ENCODE peak calls at places on chromosomes 2 and 18, in eight cellular contexts. One of them, this sample, is unnamed.

GRCh38 chr2:240820014-240820606 is at the start of gene KIF1A:
- DNase-seq in gastrocnemius medialis: no peak
- DNase-seq in endodermal cell: peak; percentile 91
- DNase-seq in IMR-90: no peak
- DNase-seq in upper lobe of left lung: peak; percentile 84
- DNase-seq in Peyer's patch: no peak
- DNase-seq in A549: no peak
- DNase-seq in lung: no peak
- DNase-seq in this sample: peak; percentile 91

GRCh38 chr2:10935953-10936942 is 24.5 kb downstream of the KCNF1 start:
- DNase-seq in lung: no peak
- DNase-seq in A549: peak; percentile 99
- DNase-seq in gastrocnemius medialis: no peak
- DNase-seq in Peyer's patch: no peak
- DNase-seq in IMR-90: peak; percentile 100
- DNase-seq in endodermal cell: peak; percentile 87
- DNase-seq in upper lobe of left lung: no peak
- DNase-seq in this sample: no peak

GRCh38 chr2:9423922-9424272 is 443 bp downstream of the CPSF3 start:
- DNase-seq in IMR-90: peak; percentile 34
- DNase-seq in A549: peak; percentile 21
- DNase-seq in endodermal cell: no peak
- DNase-seq in upper lobe of left lung: no peak
- DNase-seq in lung: no peak
- DNase-seq in gastrocnemius medialis: no peak
- DNase-seq in Peyer's patch: no peak
- DNase-seq in this sample: no peak

GRCh38 chr2:48508461-48509124 is 21.4 kb upstream of the STON1 start:
- DNase-seq in Peyer's patch: no peak
- DNase-seq in lung: no peak
- DNase-seq in endodermal cell: peak; percentile 80
- DNase-seq in A549: no peak
- DNase-seq in gastrocnemius medialis: no peak
- DNase-seq in upper lobe of left lung: no peak
- DNase-seq in IMR-90: peak; percentile 75
- DNase-seq in this sample: peak; percentile 87

GRCh38 chr2:37689751-37690150 is 18.3 kb upstream of the CDC42EP3 start:
- DNase-seq in gastrocnemius medialis: no peak
- DNase-seq in lung: no peak
- DNase-seq in IMR-90: peak; percentile 54
- DNase-seq in upper lobe of left lung: no peak
- DNase-seq in endodermal cell: no peak
- DNase-seq in Peyer's patch: no peak
- DNase-seq in A549: no peak
- DNase-seq in this sample: no peak

GRCh38 chr2:33342171-33342570 is 134.3 kb upstream of the RASGRP3 start:
- DNase-seq in gastrocnemius medialis: no peak
- DNase-seq in upper lobe of left lung: no peak
- DNase-seq in Peyer's patch: no peak
- DNase-seq in endodermal cell: no peak
- DNase-seq in A549: no peak
- DNase-seq in lung: no peak
- DNase-seq in IMR-90: no peak
- DNase-seq in this sample: no peak

GRCh38 chr2:30717081-30717650 is 90.1 kb downstream of the CAPN13 start:
- DNase-seq in Peyer's patch: no peak
- DNase-seq in upper lobe of left lung: no peak
- DNase-seq in IMR-90: no peak
- DNase-seq in endodermal cell: peak; percentile 27
- DNase-seq in lung: peak; percentile 23
- DNase-seq in A549: no peak
- DNase-seq in gastrocnemius medialis: no peak
- DNase-seq in this sample: no peak

GRCh38 chr2:1496394-1496821 is 83.1 kb downstream of the TPO start:
- DNase-seq in IMR-90: no peak
- DNase-seq in Peyer's patch: no peak
- DNase-seq in upper lobe of left lung: peak; percentile 64
- DNase-seq in gastrocnemius medialis: no peak
- DNase-seq in A549: no peak
- DNase-seq in endodermal cell: no peak
- DNase-seq in lung: no peak
- DNase-seq in this sample: no peak

GRCh38 chr2:240450532-240451107 is 15.2 kb downstream of the GPC1 start:
- DNase-seq in endodermal cell: no peak
- DNase-seq in Peyer's patch: no peak
- DNase-seq in A549: no peak
- DNase-seq in lung: no peak
- DNase-seq in IMR-90: no peak
- DNase-seq in upper lobe of left lung: peak; percentile 58
- DNase-seq in gastrocnemius medialis: no peak
- DNase-seq in this sample: no peak

GRCh38 chr2:5618271-5618670 is 73.9 kb upstream of the SOX11 start:
- DNase-seq in IMR-90: no peak
- DNase-seq in upper lobe of left lung: no peak
- DNase-seq in lung: no peak
- DNase-seq in gastrocnemius medialis: no peak
- DNase-seq in endodermal cell: peak; percentile 51
- DNase-seq in A549: no peak
- DNase-seq in Peyer's patch: no peak
- DNase-seq in this sample: no peak

GRCh38 chr18:45730832-45731545 is 7.0 kb downstream of the SLC14A1 start:
- DNase-seq in gastrocnemius medialis: no peak
- DNase-seq in Peyer's patch: no peak
- DNase-seq in IMR-90: peak; percentile 86
- DNase-seq in lung: no peak
- DNase-seq in endodermal cell: no peak
- DNase-seq in upper lobe of left lung: no peak
- DNase-seq in A549: peak; percentile 70
- DNase-seq in this sample: no peak

GRCh38 chr2:216274194-216274593 is 98.1 kb downstream of the MARCHF4 start:
- DNase-seq in A549: no peak
- DNase-seq in IMR-90: peak; percentile 63
- DNase-seq in lung: no peak
- DNase-seq in endodermal cell: no peak
- DNase-seq in upper lobe of left lung: no peak
- DNase-seq in Peyer's patch: no peak
- DNase-seq in gastrocnemius medialis: no peak
- DNase-seq in this sample: no peak

GRCh38 chr2:154452906-154453493 is 245.5 kb upstream of the KCNJ3 start:
- DNase-seq in upper lobe of left lung: no peak
- DNase-seq in gastrocnemius medialis: no peak
- DNase-seq in lung: no peak
- DNase-seq in Peyer's patch: no peak
- DNase-seq in endodermal cell: peak; percentile 48
- DNase-seq in A549: peak; percentile 33
- DNase-seq in IMR-90: no peak
- DNase-seq in this sample: peak; percentile 57

GRCh38 chr2:109419960-109420370 is 193.8 kb downstream of the SEPTIN10 start:
- DNase-seq in endodermal cell: no peak
- DNase-seq in upper lobe of left lung: no peak
- DNase-seq in A549: no peak
- DNase-seq in lung: no peak
- DNase-seq in gastrocnemius medialis: peak; percentile 52
- DNase-seq in Peyer's patch: no peak
- DNase-seq in IMR-90: peak; percentile 83
- DNase-seq in this sample: no peak

GRCh38 chr18:21896732-21897336 is 156.2 kb downstream of the MIB1 start:
- DNase-seq in Peyer's patch: no peak
- DNase-seq in lung: no peak
- DNase-seq in upper lobe of left lung: peak; percentile 61
- DNase-seq in IMR-90: no peak
- DNase-seq in endodermal cell: peak; percentile 65
- DNase-seq in A549: no peak
- DNase-seq in gastrocnemius medialis: no peak
- DNase-seq in this sample: no peak

GRCh38 chr2:218860950-218861381 is 1.4 kb downstream of the WNT6 start:
- DNase-seq in endodermal cell: peak; percentile 96
- DNase-seq in gastrocnemius medialis: peak; percentile 20
- DNase-seq in A549: no peak
- DNase-seq in Peyer's patch: no peak
- DNase-seq in IMR-90: peak; percentile 37
- DNase-seq in upper lobe of left lung: no peak
- DNase-seq in lung: no peak
- DNase-seq in this sample: peak; percentile 93

GRCh38 chr2:138445227-138445626 is 56.3 kb upstream of the SPOPL start:
- DNase-seq in IMR-90: no peak
- DNase-seq in lung: no peak
- DNase-seq in gastrocnemius medialis: no peak
- DNase-seq in A549: no peak
- DNase-seq in Peyer's patch: no peak
- DNase-seq in upper lobe of left lung: no peak
- DNase-seq in endodermal cell: no peak
- DNase-seq in this sample: no peak

DNA sequence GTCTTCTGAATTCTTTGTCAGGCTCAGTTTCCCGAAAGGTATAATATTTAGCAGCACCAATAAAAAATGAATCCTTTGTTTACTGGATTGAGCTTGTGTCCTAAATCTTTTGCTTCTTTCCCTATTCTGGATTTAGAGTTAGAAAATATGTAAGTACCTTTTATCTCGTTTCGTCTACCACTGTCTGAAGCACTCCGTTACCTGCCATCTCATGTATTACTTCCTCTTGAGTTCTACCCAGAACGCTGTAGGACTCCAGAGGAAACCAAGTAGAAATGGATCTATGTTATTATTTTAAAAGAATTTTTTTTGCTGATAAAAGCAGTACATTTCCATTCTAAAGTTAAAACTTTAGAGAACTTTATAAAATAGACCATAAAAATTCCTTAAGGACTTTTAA is 13.5 kb downstream of the ANKRD12 start:
- DNase-seq in IMR-90: no peak
- DNase-seq in A549: no peak
- DNase-seq in gastrocnemius medialis: no peak
- DNase-seq in Peyer's patch: no peak
- DNase-seq in endodermal cell: no peak
- DNase-seq in lung: no peak
- DNase-seq in upper lobe of left lung: no peak
- DNase-seq in this sample: no peak
- H3K4me1 ChIP-seq in IMR-90: peaks cover 7% of the 10 kb centered on the region
- H3K4me1 ChIP-seq in A549: peaks cover 47% of the 10 kb centered on the region
- H3K4me1 ChIP-seq in gastrocnemius medialis: peaks cover 77% of the 10 kb centered on the region
- H3K4me1 ChIP-seq in Peyer's patch: no peaks in the 10 kb centered on the region
- H3K4me1 ChIP-seq in endodermal cell: no peaks in the 10 kb centered on the region
- H3K4me1 ChIP-seq in lung: peaks cover 11% of the 10 kb centered on the region
- H3K4me1 ChIP-seq in upper lobe of left lung: peaks cover 95% of the 10 kb centered on the region
- H3K4me1 ChIP-seq in this sample: no peaks in the 10 kb centered on the region

GRCh38 chr18:70025580-70025979 is 77.9 kb upstream of the CD226 start:
- DNase-seq in Peyer's patch: no peak
- DNase-seq in upper lobe of left lung: no peak
- DNase-seq in gastrocnemius medialis: no peak
- DNase-seq in IMR-90: no peak
- DNase-seq in A549: no peak
- DNase-seq in lung: no peak
- DNase-seq in endodermal cell: no peak
- DNase-seq in this sample: no peak
- H3K4me3 ChIP-seq in Peyer's patch: no peak overlapping the region
- H3K4me3 ChIP-seq in upper lobe of left lung: no peak overlapping the region
- H3K4me3 ChIP-seq in gastrocnemius medialis: no peak overlapping the region
- H3K4me3 ChIP-seq in IMR-90: no peak overlapping the region
- H3K4me3 ChIP-seq in A549: no peak overlapping the region
- H3K4me3 ChIP-seq in lung: no peak overlapping the region
- H3K4me3 ChIP-seq in endodermal cell: no peak overlapping the region
- H3K4me3 ChIP-seq in this sample: no peak overlapping the region

DNA sequence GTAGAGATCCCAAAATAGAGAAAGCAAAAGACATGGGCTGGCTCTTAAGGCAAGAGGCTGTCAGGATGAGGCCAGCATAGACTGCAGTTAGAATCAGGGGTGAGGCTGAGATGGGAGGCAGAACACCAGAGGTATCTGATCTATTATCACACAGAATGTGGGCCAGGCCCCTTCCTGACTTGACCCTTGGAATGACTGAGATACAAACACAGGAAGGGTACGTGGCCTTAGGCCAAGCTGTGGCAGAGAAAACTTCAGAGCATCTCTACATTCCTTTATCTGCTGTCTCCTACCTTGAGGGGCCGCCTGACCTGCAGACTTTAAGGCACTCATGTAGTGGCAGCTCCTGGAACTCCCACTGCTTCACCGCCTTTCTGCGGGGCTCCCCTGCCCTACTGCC is 28.4 kb downstream of the TMEM17 start:
- DNase-seq in endodermal cell: no peak
- DNase-seq in lung: no peak
- DNase-seq in Peyer's patch: no peak
- DNase-seq in gastrocnemius medialis: no peak
- DNase-seq in IMR-90: no peak
- DNase-seq in upper lobe of left lung: no peak
- DNase-seq in A549: no peak
- DNase-seq in this sample: no peak
- H3K4me1 ChIP-seq in endodermal cell: no peaks in the 10 kb centered on the region
- H3K4me1 ChIP-seq in lung: peaks cover 5% of the 10 kb centered on the region
- H3K4me1 ChIP-seq in Peyer's patch: no peaks in the 10 kb centered on the region
- H3K4me1 ChIP-seq in gastrocnemius medialis: peaks cover 29% of the 10 kb centered on the region
- H3K4me1 ChIP-seq in IMR-90: peaks cover 9% of the 10 kb centered on the region
- H3K4me1 ChIP-seq in upper lobe of left lung: peaks cover 49% of the 10 kb centered on the region
- H3K4me1 ChIP-seq in A549: no peaks in the 10 kb centered on the region
- H3K4me1 ChIP-seq in this sample: peaks cover 5% of the 10 kb centered on the region

GRCh38 chr18:3411327-3411726 is 38.6 kb upstream of the TGIF1 start:
- DNase-seq in lung: no peak
- DNase-seq in Peyer's patch: no peak
- DNase-seq in endodermal cell: no peak
- DNase-seq in IMR-90: no peak
- DNase-seq in gastrocnemius medialis: no peak
- DNase-seq in A549: peak; percentile 74
- DNase-seq in upper lobe of left lung: no peak
- DNase-seq in this sample: no peak

GRCh38 chr18:3410273-3410672 is 39.7 kb upstream of the TGIF1 start:
- DNase-seq in Peyer's patch: no peak
- DNase-seq in A549: no peak
- DNase-seq in endodermal cell: no peak
- DNase-seq in gastrocnemius medialis: no peak
- DNase-seq in IMR-90: no peak
- DNase-seq in lung: no peak
- DNase-seq in upper lobe of left lung: no peak
- DNase-seq in this sample: no peak

GRCh38 chr18:3409811-3410210 is 40.2 kb upstream of the TGIF1 start:
- DNase-seq in gastrocnemius medialis: no peak
- DNase-seq in endodermal cell: no peak
- DNase-seq in lung: no peak
- DNase-seq in Peyer's patch: no peak
- DNase-seq in IMR-90: no peak
- DNase-seq in upper lobe of left lung: no peak
- DNase-seq in A549: no peak
- DNase-seq in this sample: peak; percentile 60

GRCh38 chr18:3415110-3415509 is 34.9 kb upstream of the TGIF1 start:
- DNase-seq in upper lobe of left lung: peak; percentile 33
- DNase-seq in IMR-90: no peak
- DNase-seq in gastrocnemius medialis: no peak
- DNase-seq in lung: no peak
- DNase-seq in endodermal cell: no peak
- DNase-seq in A549: no peak
- DNase-seq in Peyer's patch: no peak
- DNase-seq in this sample: no peak

DNA sequence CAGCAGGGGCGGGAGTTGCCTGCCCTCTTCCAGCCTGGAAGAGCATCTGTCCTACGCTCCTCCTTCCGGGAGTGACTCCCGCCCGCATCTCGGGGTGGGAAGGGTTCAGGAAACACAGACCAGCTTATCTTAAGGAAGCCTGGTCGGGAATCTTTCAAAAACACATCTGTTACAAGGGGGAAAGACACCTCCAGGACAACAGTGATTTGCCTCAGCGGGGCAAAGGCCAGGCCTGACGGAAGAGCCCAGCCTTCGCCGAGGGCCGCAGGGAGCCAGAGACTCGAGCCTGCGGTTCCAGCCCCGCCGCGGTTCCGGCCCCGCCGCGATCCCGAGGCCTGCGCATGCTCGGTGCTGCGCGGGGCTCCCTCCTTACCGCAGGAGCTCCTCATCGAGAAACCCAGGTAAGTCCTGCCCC is 38.1 kb upstream of the TGIF1 start:
- DNase-seq in gastrocnemius medialis: no peak
- DNase-seq in endodermal cell: peak; percentile 54
- DNase-seq in Peyer's patch: peak; percentile 35
- DNase-seq in IMR-90: no peak
- DNase-seq in lung: peak; percentile 45
- DNase-seq in upper lobe of left lung: peak; percentile 93
- DNase-seq in A549: peak; percentile 80
- DNase-seq in this sample: no peak
- H3K4me3 ChIP-seq in gastrocnemius medialis: no peak overlapping the region
- H3K4me3 ChIP-seq in endodermal cell: no peak overlapping the region
- H3K4me3 ChIP-seq in Peyer's patch: peak overlapping the region; percentile 28
- H3K4me3 ChIP-seq in IMR-90: peak overlapping the region; percentile 22
- H3K4me3 ChIP-seq in lung: peak overlapping the region; percentile 22
- H3K4me3 ChIP-seq in upper lobe of left lung: peak overlapping the region; percentile 46
- H3K4me3 ChIP-seq in A549: peak overlapping the region; percentile 54
- H3K4me3 ChIP-seq in this sample: no peak overlapping the region